ENCODE peak calls at places on chromosomes 12 and 14, in six cellular contexts. A is H1, G is GM12878, O is GM12892, L is HepG2, W is K562. V is an unnamed sample.

GRCh38 chr12:80662586-80662985 is 44.8 kb upstream of the MYF6 start:
- DNase-seq in A (no peak), O (no peak), W (no peak), L (no peak), G (no peak), V (no peak)

GRCh38 chr14:97412933-97413574 is 615.9 kb downstream of the VRK1 start:
- DNase-seq in A (no peak), G (no peak), W (no peak), O (no peak), L (no peak), V (no peak)

GRCh38 chr12:52611080-52611468 is 7.3 kb downstream of the KRT73 start:
- DNase-seq in W (no peak), G (no peak), O (no peak), A (no peak), L (no peak), V (no peak)

GRCh38 chr14:93970967-93971634 is 5.3 kb downstream of the ASB2 start:
- DNase-seq in O (peak; percentile 69), L (no peak), W (no peak), A (no peak), G (no peak), V (no peak)

GRCh38 chr14:50607181-50607580 is 47.2 kb downstream of the ATL1 start:
- DNase-seq in G (no peak), W (no peak), L (no peak), A (no peak), O (no peak), V (no peak)

GRCh38 chr12:10717410-10717809 is 5.7 kb downstream of the YBX3 start:
- DNase-seq in O (no peak), L (no peak), A (no peak), W (no peak), G (no peak), V (no peak)

GRCh38 chr14:87156878-87157277 is 836.1 kb downstream of the GALC start:
- DNase-seq in G (no peak), A (no peak), O (no peak), L (no peak), W (no peak), V (no peak)

GRCh38 chr12:120013659-120014380 is 24.8 kb downstream of the BICDL1 start:
- DNase-seq in A (no peak), L (peak; percentile 78), G (peak; percentile 67), O (no peak), W (peak; percentile 18), V (no peak)

GRCh38 chr14:100122481-100123215 is 36.8 kb downstream of the DEGS2 start:
- DNase-seq in W (peak; percentile 29), G (no peak), A (no peak), L (no peak), O (no peak), V (no peak)

GRCh38 chr12:133264173-133264572 is 28.5 kb upstream of the ANHX start:
- DNase-seq in A (no peak), G (no peak), L (no peak), W (no peak), O (no peak), V (no peak)

GRCh38 chr14:99831915-99832314 is 38.7 kb downstream of the EML1 start:
- DNase-seq in G (no peak), O (no peak), W (no peak), A (no peak), L (no peak), V (no peak)

GRCh38 chr12:52432559-52433207 is 1.5 kb downstream of the KRT75 start:
- DNase-seq in L (no peak), G (no peak), W (no peak), A (no peak), O (no peak), V (no peak)

GRCh38 chr14:96047101-96047500 is 7.9 kb downstream of the C14orf132 start:
- DNase-seq in W (no peak), G (no peak), O (no peak), L (no peak), A (no peak), V (no peak)

GRCh38 chr12:106527356-106527755 is 55.4 kb upstream of the RFX4 start:
- DNase-seq in G (no peak), A (no peak), O (no peak), W (no peak), L (no peak), V (no peak)

GRCh38 chr12:120849765-120850164 is 54.4 kb downstream of the SPPL3 start:
- DNase-seq in L (peak; percentile 9), W (no peak), G (no peak), A (no peak), O (no peak), V (no peak)

GRCh38 chr14:50087350-50088116 is 28.8 kb downstream of the VCPKMT start:
- DNase-seq in G (no peak), A (no peak), W (no peak), O (no peak), L (no peak), V (no peak)

GRCh38 chr12:108560752-108561719 is at the start of gene SART3:
- DNase-seq in A (peak; percentile 34), G (peak; percentile 91), L (peak; percentile 89), W (peak; percentile 75), O (peak; percentile 74), V (peak; percentile 66)
- TF ChIP-seq POLR2A in A (peak; percentile 71), G (peak; percentile 97), L (peak; percentile 61), W (peak; percentile 91), O (peak; percentile 93), V (peak; percentile 93)

DNA sequence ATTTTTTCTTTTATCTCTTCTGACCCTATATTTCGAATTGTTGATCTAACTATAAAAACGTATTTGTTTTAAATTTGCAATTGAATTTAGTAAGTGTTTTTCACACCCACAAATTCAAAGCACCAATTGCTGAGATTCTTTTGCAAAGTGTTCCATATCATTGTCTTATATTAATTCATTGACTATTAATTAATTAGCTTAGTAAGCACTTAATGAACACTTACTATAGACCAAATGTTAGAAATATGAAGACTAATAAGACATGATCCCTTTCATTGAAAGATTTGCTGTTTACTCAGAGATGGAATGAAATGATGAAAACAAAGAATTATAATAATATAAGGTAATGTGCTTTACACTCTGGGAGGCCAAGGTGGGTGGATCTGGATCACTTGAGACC is 14.2 kb downstream of the ANO4 start:
- DNase-seq in L (no peak), W (no peak), A (no peak), O (no peak), G (no peak), V (no peak)
- TF ChIP-seq TAF1 in L (no peak), W (no peak), A (no peak), O (no peak), G (no peak), V (no peak)

GRCh38 chr12:58923781-58924180 is 3.5 kb upstream of the LRIG3 start:
- DNase-seq in L (no peak), G (no peak), O (no peak), W (no peak), A (no peak), V (no peak)

GRCh38 chr12:58927112-58927511 is 6.8 kb upstream of the LRIG3 start:
- DNase-seq in W (no peak), A (no peak), O (no peak), G (no peak), L (no peak), V (no peak)

GRCh38 chr12:58925733-58926113 is 5.4 kb upstream of the LRIG3 start:
- DNase-seq in G (no peak), L (no peak), W (no peak), A (no peak), O (no peak), V (no peak)

GRCh38 chr12:58924652-58925051 is 4.3 kb upstream of the LRIG3 start:
- DNase-seq in O (no peak), A (no peak), L (no peak), W (no peak), G (no peak), V (no peak)

DNA sequence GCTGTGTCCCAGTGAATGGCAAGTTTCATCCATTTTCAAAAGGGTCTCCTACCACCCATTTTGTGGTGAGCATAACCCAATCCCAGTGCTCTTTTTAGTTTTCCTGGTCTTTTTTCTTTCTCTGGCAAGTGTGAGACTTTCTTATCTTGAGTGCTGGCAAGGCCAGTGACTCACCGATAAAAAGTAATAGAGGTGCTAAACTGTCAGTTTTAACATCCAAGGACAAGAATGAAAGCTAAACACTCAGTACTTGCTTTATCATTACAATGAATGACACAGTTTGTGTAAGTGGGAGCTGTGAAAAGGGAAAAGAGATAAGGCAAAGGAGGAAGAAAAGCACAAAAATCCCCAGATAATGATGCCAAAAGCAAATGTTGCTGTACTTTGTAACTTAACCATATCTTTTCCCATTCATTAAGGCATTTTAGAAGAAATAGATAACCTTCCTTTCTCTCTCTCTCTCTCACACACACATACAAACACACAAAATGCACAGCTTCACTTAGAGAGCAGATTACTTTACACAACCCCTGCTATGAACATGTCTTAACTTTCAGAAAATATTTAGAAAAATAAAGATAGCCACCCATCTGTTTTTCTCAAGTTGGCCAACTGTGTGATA is 4.9 kb upstream of the LRIG3 start:
- DNase-seq in A (no peak), L (no peak), G (no peak), W (no peak), O (no peak), V (no peak)
- TF ChIP-seq POLR2AphosphoS5 in A (no peak), L (no peak), G (no peak), W (no peak), O (no peak), V (no peak)

GRCh38 chr12:98645572-98646067 is 530 bp downstream of the APAF1 start:
- DNase-seq in G (no peak), L (no peak), O (no peak), W (peak; percentile 18), A (no peak), V (peak; percentile 14)

GRCh38 chr12:98646165-98646764 is 1.2 kb downstream of the APAF1 start:
- DNase-seq in A (no peak), O (no peak), L (peak; percentile 5), G (no peak), W (no peak), V (no peak)

GRCh38 chr12:98644712-98645571 is at the start of the genes APAF1 and IKBIP:
- DNase-seq in G (peak; percentile 76), L (peak; percentile 89), W (peak; percentile 93), A (peak; percentile 79), O (peak; percentile 88), V (peak; percentile 85)

GRCh38 chr12:98639526-98639925 is 5.1 kb downstream of the IKBIP start:
- DNase-seq in A (no peak), L (no peak), G (no peak), W (no peak), O (no peak), V (no peak)

GRCh38 chr12:98644433-98644711 is 216 bp downstream of the IKBIP start:
- DNase-seq in O (peak; percentile 17), G (no peak), W (peak; percentile 67), A (no peak), L (no peak), V (no peak)
- TF ChIP-seq POLR2A in O (no peak), G (no peak), W (no peak), A (no peak), L (peak; percentile 48), V (peak; percentile 13)

DNA sequence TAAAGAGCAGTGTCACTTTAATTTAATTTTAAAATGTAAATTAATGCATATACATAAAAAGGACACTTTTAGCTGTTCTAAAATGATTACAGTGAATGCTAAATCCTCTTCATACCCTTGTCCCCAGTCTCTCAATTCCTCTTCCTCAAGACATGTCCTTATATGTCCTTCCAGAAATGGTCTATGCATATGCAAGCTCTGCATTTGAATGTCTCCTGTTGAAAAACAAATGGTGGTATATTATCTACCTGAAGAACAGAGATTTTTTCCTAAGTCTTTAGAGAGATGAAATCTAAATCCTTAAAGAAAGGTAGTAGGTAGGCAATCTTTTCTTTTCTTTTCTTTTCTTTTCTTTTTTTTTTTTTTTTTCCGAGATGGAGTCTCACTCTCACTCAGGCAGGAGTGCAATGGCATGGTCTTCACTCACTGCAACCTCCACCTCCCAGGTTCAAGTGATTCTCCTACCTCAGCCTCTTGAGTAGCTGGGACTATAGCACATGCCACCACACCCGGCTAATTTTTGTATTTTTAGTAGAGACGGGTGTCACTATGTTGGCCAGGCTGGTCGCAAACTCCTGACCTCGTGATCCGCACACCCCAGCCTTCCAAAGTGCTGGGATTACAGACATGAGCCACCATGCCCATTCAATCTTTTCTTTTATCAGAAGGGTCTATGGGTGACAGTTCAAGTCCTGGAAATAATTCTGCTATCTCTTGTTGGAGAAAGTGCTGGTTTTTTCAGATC is 180.5 kb downstream of the PRKCH start:
- DNase-seq in W (no peak), L (no peak), O (no peak), G (no peak), A (no peak), V (no peak)
- TF ChIP-seq TAF1 in W (no peak), L (no peak), O (no peak), G (no peak), A (no peak), V (no peak)